ENCODE peak calls at places on chromosome 14, in seven cellular contexts. One of them, this sample, is unnamed.

GRCh38 chr14:38824691-38825090 is 278.3 kb downstream of the SEC23A start:
- DNase-seq in PC-3: no peak
- DNase-seq in HCT116: no peak
- DNase-seq in PC-9: no peak
- DNase-seq in IMR-90: no peak
- DNase-seq in endothelial cell of umbilical vein: no peak
- DNase-seq in neural progenitor cell: no peak
- DNase-seq in this sample: no peak

GRCh38 chr14:56094063-56094462 is 24.1 kb upstream of the PELI2 start:
- DNase-seq in IMR-90: no peak
- DNase-seq in PC-3: no peak
- DNase-seq in neural progenitor cell: no peak
- DNase-seq in HCT116: no peak
- DNase-seq in endothelial cell of umbilical vein: no peak
- DNase-seq in PC-9: no peak
- DNase-seq in this sample: no peak

GRCh38 chr14:24395609-24396580 is 2.9 kb upstream of the NYNRIN start:
- DNase-seq in HCT116: no peak
- DNase-seq in neural progenitor cell: no peak
- DNase-seq in PC-9: no peak
- DNase-seq in endothelial cell of umbilical vein: no peak
- DNase-seq in PC-3: no peak
- DNase-seq in IMR-90: no peak
- DNase-seq in this sample: no peak

GRCh38 chr14:39372656-39373055 is 59.6 kb downstream of the FBXO33 start:
- DNase-seq in IMR-90: peak; percentile 67
- DNase-seq in endothelial cell of umbilical vein: no peak
- DNase-seq in HCT116: no peak
- DNase-seq in PC-9: no peak
- DNase-seq in PC-3: no peak
- DNase-seq in neural progenitor cell: no peak
- DNase-seq in this sample: no peak

GRCh38 chr14:20429801-20430669 is 5.9 kb downstream of the KLHL33 start:
- DNase-seq in IMR-90: no peak
- DNase-seq in HCT116: no peak
- DNase-seq in PC-3: no peak
- DNase-seq in neural progenitor cell: no peak
- DNase-seq in endothelial cell of umbilical vein: no peak
- DNase-seq in PC-9: no peak
- DNase-seq in this sample: no peak

GRCh38 chr14:39211109-39211741 is 22.5 kb upstream of the MIA2 start:
- DNase-seq in neural progenitor cell: no peak
- DNase-seq in HCT116: no peak
- DNase-seq in IMR-90: no peak
- DNase-seq in PC-3: no peak
- DNase-seq in PC-9: no peak
- DNase-seq in endothelial cell of umbilical vein: no peak
- DNase-seq in this sample: no peak

GRCh38 chr14:62126885-62127478 is 364.8 kb downstream of the SNAPC1 start:
- DNase-seq in IMR-90: peak; percentile 72
- DNase-seq in neural progenitor cell: peak; percentile 66
- DNase-seq in PC-9: peak; percentile 61
- DNase-seq in endothelial cell of umbilical vein: peak; percentile 75
- DNase-seq in PC-3: peak; percentile 85
- DNase-seq in HCT116: peak; percentile 40
- DNase-seq in this sample: no peak

GRCh38 chr14:67919259-67919658 is 99.7 kb downstream of the RAD51B start:
- DNase-seq in PC-9: no peak
- DNase-seq in IMR-90: peak; percentile 21
- DNase-seq in endothelial cell of umbilical vein: peak; percentile 12
- DNase-seq in PC-3: no peak
- DNase-seq in HCT116: no peak
- DNase-seq in neural progenitor cell: no peak
- DNase-seq in this sample: no peak

GRCh38 chr14:102603293-102603907 is 11.0 kb downstream of the RCOR1 start:
- DNase-seq in PC-3: no peak
- DNase-seq in PC-9: no peak
- DNase-seq in IMR-90: no peak
- DNase-seq in neural progenitor cell: no peak
- DNase-seq in endothelial cell of umbilical vein: no peak
- DNase-seq in HCT116: no peak
- DNase-seq in this sample: no peak

GRCh38 chr14:102601378-102601925 is 9.0 kb downstream of the RCOR1 start:
- DNase-seq in IMR-90: no peak
- DNase-seq in PC-3: no peak
- DNase-seq in HCT116: no peak
- DNase-seq in neural progenitor cell: no peak
- DNase-seq in endothelial cell of umbilical vein: no peak
- DNase-seq in PC-9: no peak
- DNase-seq in this sample: no peak

GRCh38 chr14:102605026-102605425 is 12.6 kb downstream of the RCOR1 start:
- DNase-seq in PC-9: peak; percentile 90
- DNase-seq in neural progenitor cell: no peak
- DNase-seq in IMR-90: no peak
- DNase-seq in PC-3: peak; percentile 31
- DNase-seq in HCT116: no peak
- DNase-seq in endothelial cell of umbilical vein: no peak
- DNase-seq in this sample: no peak

GRCh38 chr14:102604183-102604582 is 11.7 kb downstream of the RCOR1 start:
- DNase-seq in endothelial cell of umbilical vein: no peak
- DNase-seq in PC-3: no peak
- DNase-seq in HCT116: no peak
- DNase-seq in IMR-90: no peak
- DNase-seq in PC-9: no peak
- DNase-seq in neural progenitor cell: no peak
- DNase-seq in this sample: no peak

DNA sequence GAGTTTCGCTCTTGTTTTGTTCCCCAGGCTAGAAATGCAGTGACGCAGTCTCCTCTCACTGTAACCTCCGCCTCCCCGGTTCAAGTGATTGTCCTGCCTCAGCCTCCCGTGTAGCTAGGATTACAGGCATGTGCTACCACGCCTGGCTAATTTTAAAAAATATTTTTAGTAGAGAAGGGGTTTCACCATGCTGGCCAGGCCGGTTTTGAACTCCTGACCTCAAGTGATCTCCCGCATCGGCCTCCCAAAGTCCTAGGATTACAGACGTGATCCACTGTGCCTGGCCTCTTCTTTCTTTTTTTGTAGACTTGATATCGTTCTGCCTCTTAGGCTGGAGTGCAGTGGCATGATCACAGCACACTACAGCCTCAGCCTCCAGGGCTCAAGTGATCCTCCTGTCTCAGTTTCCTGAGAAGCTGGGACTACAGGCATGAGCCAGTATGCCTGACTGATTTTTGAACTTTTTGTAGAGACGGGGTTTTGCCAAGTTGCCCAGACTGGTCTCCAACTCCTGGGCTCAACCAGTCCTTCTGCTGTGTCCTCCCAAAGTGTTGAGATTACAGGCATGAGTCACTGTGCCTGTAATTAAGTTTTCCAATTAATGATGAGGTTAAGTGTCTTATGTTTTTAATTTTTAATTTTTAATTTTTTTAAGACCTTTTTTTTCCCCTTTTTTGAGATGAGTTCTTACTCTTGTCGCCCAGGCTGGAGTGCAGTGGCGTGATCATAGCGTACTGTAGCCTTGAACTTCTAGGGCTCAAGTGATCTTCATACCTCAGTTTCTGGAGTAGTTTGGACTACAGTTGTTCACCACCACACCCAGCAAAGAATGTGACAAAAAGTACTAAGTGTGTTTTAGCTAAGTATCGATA is 10.2 kb downstream of the RCOR1 start:
- DNase-seq in endothelial cell of umbilical vein: no peak
- DNase-seq in neural progenitor cell: no peak
- DNase-seq in HCT116: no peak
- DNase-seq in IMR-90: no peak
- DNase-seq in PC-9: no peak
- DNase-seq in PC-3: no peak
- DNase-seq in this sample: no peak
- H3K4me2 ChIP-seq in endothelial cell of umbilical vein: no peak overlapping the region
- H3K4me2 ChIP-seq in neural progenitor cell: no peak overlapping the region
- H3K4me2 ChIP-seq in HCT116: no peak overlapping the region
- H3K4me2 ChIP-seq in IMR-90: no peak overlapping the region
- H3K4me2 ChIP-seq in PC-9: no peak overlapping the region
- H3K4me2 ChIP-seq in PC-3: no peak overlapping the region
- H3K4me2 ChIP-seq in this sample: peak overlapping the region; percentile 49

DNA sequence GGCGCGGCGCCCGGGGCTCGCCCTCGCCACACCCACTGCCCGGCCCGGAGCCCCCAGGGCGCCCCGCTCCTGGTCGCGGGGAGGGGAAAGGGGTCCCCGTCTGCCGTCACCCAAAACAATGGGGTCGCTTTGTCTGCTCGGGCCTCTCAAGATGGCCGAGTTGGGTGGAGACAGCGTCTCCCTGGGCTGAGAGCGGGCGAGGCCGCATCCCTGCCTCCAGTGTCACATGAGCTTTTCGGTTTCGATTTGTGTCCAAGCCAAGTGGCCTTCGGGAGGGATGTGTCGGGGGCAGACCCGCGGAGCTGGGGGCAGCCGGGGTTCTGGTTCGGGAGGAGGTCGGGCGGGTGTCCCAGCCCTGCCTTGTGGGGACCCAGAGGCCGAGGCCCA is 765 bp downstream of the DYNC1H1 start:
- DNase-seq in neural progenitor cell: peak; percentile 80
- DNase-seq in HCT116: peak; percentile 27
- DNase-seq in endothelial cell of umbilical vein: peak; percentile 67
- DNase-seq in PC-9: peak; percentile 71
- DNase-seq in IMR-90: peak; percentile 57
- DNase-seq in PC-3: peak; percentile 44
- DNase-seq in this sample: no peak
- TF ChIP-seq CTCF in neural progenitor cell: no peak
- TF ChIP-seq CTCF in HCT116: no peak
- TF ChIP-seq CTCF in endothelial cell of umbilical vein: no peak
- TF ChIP-seq CTCF in PC-9: no peak
- TF ChIP-seq CTCF in IMR-90: no peak
- TF ChIP-seq CTCF in PC-3: no peak
- TF ChIP-seq CTCF in this sample: no peak

GRCh38 chr14:51444381-51445000 is 204.4 kb downstream of the TMX1 start:
- DNase-seq in PC-9: no peak
- DNase-seq in IMR-90: no peak
- DNase-seq in endothelial cell of umbilical vein: no peak
- DNase-seq in neural progenitor cell: no peak
- DNase-seq in HCT116: no peak
- DNase-seq in PC-3: no peak
- DNase-seq in this sample: no peak

GRCh38 chr14:51443195-51444018 is 203.4 kb downstream of the TMX1 start:
- DNase-seq in PC-3: peak; percentile 46
- DNase-seq in endothelial cell of umbilical vein: peak; percentile 21
- DNase-seq in HCT116: no peak
- DNase-seq in neural progenitor cell: no peak
- DNase-seq in PC-9: no peak
- DNase-seq in IMR-90: peak; percentile 61
- DNase-seq in this sample: no peak

GRCh38 chr14:51446771-51447170 is 204.9 kb upstream of the FRMD6 start:
- DNase-seq in IMR-90: no peak
- DNase-seq in endothelial cell of umbilical vein: peak; percentile 62
- DNase-seq in neural progenitor cell: no peak
- DNase-seq in HCT116: no peak
- DNase-seq in PC-3: no peak
- DNase-seq in PC-9: no peak
- DNase-seq in this sample: no peak

GRCh38 chr14:51442513-51443175 is 202.6 kb downstream of the TMX1 start:
- DNase-seq in IMR-90: peak; percentile 99
- DNase-seq in PC-9: peak; percentile 90
- DNase-seq in endothelial cell of umbilical vein: peak; percentile 86
- DNase-seq in neural progenitor cell: no peak
- DNase-seq in PC-3: peak; percentile 97
- DNase-seq in HCT116: no peak
- DNase-seq in this sample: peak; percentile 73

DNA sequence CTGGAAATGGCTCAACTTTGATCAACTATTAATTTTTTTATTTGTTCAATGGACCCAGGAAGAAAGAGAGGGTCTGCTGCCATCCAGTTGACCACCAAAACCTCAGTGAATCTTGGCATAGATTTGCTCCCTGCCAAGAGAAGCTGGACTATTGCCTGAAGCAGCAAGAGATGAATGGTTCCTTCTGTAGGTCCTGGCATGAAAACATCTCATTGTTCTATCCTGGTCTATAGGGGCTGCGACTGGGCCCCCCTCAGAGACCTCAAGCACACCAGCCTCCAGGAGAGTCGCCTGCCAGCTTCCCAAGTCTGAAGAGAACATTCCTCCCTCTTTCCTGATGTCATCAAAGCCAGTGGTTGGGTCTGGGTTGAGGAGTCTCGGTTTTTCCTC is 204.9 kb downstream of the TMX1 start:
- DNase-seq in HCT116: no peak
- DNase-seq in PC-9: no peak
- DNase-seq in IMR-90: no peak
- DNase-seq in neural progenitor cell: no peak
- DNase-seq in endothelial cell of umbilical vein: no peak
- DNase-seq in PC-3: no peak
- DNase-seq in this sample: no peak
- H3K4me2 ChIP-seq in HCT116: no peak overlapping the region
- H3K4me2 ChIP-seq in PC-9: no peak overlapping the region
- H3K4me2 ChIP-seq in IMR-90: no peak overlapping the region
- H3K4me2 ChIP-seq in neural progenitor cell: no peak overlapping the region
- H3K4me2 ChIP-seq in endothelial cell of umbilical vein: no peak overlapping the region
- H3K4me2 ChIP-seq in PC-3: no peak overlapping the region
- H3K4me2 ChIP-seq in this sample: no peak overlapping the region

GRCh38 chr14:104939666-104940410 is 15.2 kb downstream of the PLD4 start:
- DNase-seq in neural progenitor cell: no peak
- DNase-seq in PC-9: no peak
- DNase-seq in endothelial cell of umbilical vein: no peak
- DNase-seq in HCT116: no peak
- DNase-seq in IMR-90: no peak
- DNase-seq in PC-3: no peak
- DNase-seq in this sample: no peak

GRCh38 chr14:104938960-104939359 is 14.3 kb downstream of the PLD4 start:
- DNase-seq in neural progenitor cell: no peak
- DNase-seq in PC-9: no peak
- DNase-seq in endothelial cell of umbilical vein: no peak
- DNase-seq in IMR-90: no peak
- DNase-seq in PC-3: no peak
- DNase-seq in HCT116: no peak
- DNase-seq in this sample: no peak

GRCh38 chr14:104942586-104942985 is 17.9 kb downstream of the PLD4 start:
- DNase-seq in IMR-90: no peak
- DNase-seq in endothelial cell of umbilical vein: no peak
- DNase-seq in HCT116: no peak
- DNase-seq in neural progenitor cell: no peak
- DNase-seq in PC-3: no peak
- DNase-seq in PC-9: no peak
- DNase-seq in this sample: no peak

GRCh38 chr14:104941508-104942365 is 17.1 kb downstream of the PLD4 start:
- DNase-seq in neural progenitor cell: no peak
- DNase-seq in endothelial cell of umbilical vein: no peak
- DNase-seq in PC-9: no peak
- DNase-seq in PC-3: no peak
- DNase-seq in IMR-90: no peak
- DNase-seq in HCT116: no peak
- DNase-seq in this sample: no peak

DNA sequence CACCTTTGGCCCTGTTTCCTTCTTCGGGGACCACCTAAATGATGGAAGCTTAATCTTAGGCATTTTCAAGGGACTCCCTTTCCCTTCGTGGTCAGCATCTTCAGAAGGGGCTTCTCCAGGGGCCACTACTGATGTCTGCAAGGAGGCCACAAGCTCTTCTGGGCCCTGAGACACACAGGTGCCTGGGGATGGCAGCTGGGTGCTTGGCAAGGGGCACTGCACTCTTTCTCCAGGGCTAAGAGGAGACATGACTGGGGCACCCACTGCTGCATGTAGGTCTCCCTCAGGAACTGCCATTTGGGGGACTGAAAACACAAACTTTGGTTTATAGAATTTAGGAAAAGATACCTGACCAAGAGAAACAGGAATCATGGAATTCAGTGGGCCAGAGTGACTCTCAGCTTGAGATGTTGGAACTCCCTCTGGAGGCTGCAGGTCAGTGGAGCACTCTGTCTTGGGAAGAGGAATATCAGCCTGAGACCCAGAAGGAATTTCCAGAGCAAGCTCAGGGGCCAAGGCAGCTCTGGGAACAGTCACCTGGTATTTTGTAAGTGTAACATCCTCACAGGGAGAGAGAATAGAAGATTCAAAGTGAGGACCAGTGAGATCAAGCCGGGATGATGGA is 16.0 kb downstream of the PLD4 start:
- DNase-seq in endothelial cell of umbilical vein: no peak
- DNase-seq in PC-9: no peak
- DNase-seq in HCT116: no peak
- DNase-seq in neural progenitor cell: peak; percentile 32
- DNase-seq in PC-3: peak; percentile 10
- DNase-seq in IMR-90: peak; percentile 11
- DNase-seq in this sample: no peak
- TF ChIP-seq CTCF in endothelial cell of umbilical vein: peak; percentile 15
- TF ChIP-seq CTCF in PC-9: peak; percentile 56
- TF ChIP-seq CTCF in HCT116: no peak
- TF ChIP-seq CTCF in neural progenitor cell: peak; percentile 39
- TF ChIP-seq CTCF in PC-3: peak; percentile 30
- TF ChIP-seq CTCF in IMR-90: peak; percentile 39
- TF ChIP-seq CTCF in this sample: no peak